ENCODE peak calls at places on chromosomes 4 and X, in five cellular contexts. Q is ureter; T is GM12865; P is activated naive CD4-positive, alpha-beta T cell treated with anti-CD3 and anti-CD28 coated beads, Interleukin-2, amount 50 U/mL, for 72 hours; C is cardiac muscle cell. F is an unnamed sample.

GRCh38 chr4:78710536-78710935 is 65.6 kb upstream of the BMP2K start:
- DNase-seq in Q (no peak), C (no peak), P (no peak), T (no peak), F (no peak)

GRCh38 chr4:103429283-103429682 is 231.1 kb upstream of the CENPE start:
- DNase-seq in P (no peak), T (peak; percentile 61), C (no peak), Q (no peak), F (no peak)

GRCh38 chr4:111512081-111512774 is 633.0 kb upstream of the FAM241A start:
- DNase-seq in T (no peak), C (peak; percentile 89), Q (no peak), P (no peak), F (no peak)

GRCh38 chr4:6435010-6435409 is 37.4 kb downstream of the PPP2R2C start:
- DNase-seq in Q (no peak), T (no peak), C (no peak), P (no peak), F (no peak)

GRCh38 chr4:88033309-88033708 is 25.9 kb downstream of the PKD2 start:
- DNase-seq in C (peak; percentile 78), T (peak; percentile 66), Q (peak; percentile 46), P (no peak), F (peak; percentile 35)

GRCh38 chr4:4651811-4652609 is 110.2 kb upstream of the STX18 start:
- DNase-seq in T (no peak), C (no peak), P (no peak), Q (no peak), F (no peak)

GRCh38 chr4:107577743-107578142 is 142.3 kb downstream of the PAPSS1 start:
- DNase-seq in C (no peak), P (no peak), T (no peak), Q (no peak), F (no peak)

GRCh38 chr4:127809173-127809800 is 27.2 kb downstream of the HSPA4L start:
- DNase-seq in P (no peak), T (peak; percentile 3), Q (no peak), C (peak; percentile 35), F (no peak)

GRCh38 chrX:123590842-123591491 is 141.9 kb downstream of the THOC2 start:
- DNase-seq in C (peak; percentile 32), T (peak; percentile 43), P (no peak), Q (no peak), F (no peak)

GRCh38 chrX:131821945-131822622 is 201.0 kb upstream of the STK26 start:
- DNase-seq in Q (peak; percentile 89), C (no peak), T (peak; percentile 24), P (no peak), F (no peak)

GRCh38 chrX:111376486-111376885 is 35.5 kb downstream of the DCX start:
- DNase-seq in C (no peak), Q (no peak), T (no peak), P (no peak), F (no peak)

GRCh38 chr4:4457803-4458550 is 71.1 kb downstream of the NSG1 start:
- DNase-seq in T (no peak), Q (no peak), C (peak; percentile 21), P (no peak), F (no peak)

GRCh38 chr4:55032179-55032578 is 93.2 kb downstream of the KDR start:
- DNase-seq in T (no peak), Q (no peak), P (no peak), C (peak; percentile 24), F (no peak)

GRCh38 chr4:182185491-182185890 is 57.7 kb upstream of the TENM3 start:
- DNase-seq in C (no peak), Q (no peak), P (no peak), T (no peak), F (no peak)

GRCh38 chr4:113692809-113693411 is 68.6 kb downstream of the CAMK2D start:
- DNase-seq in Q (no peak), T (peak; percentile 28), P (no peak), C (no peak), F (no peak)

GRCh38 chrX:44431206-44431605 is 87.7 kb upstream of the EFHC2 start:
- DNase-seq in P (no peak), T (no peak), Q (no peak), C (peak; percentile 0), F (no peak)

GRCh38 chrX:28498658-28499057 is 88.6 kb upstream of the IL1RAPL1 start:
- DNase-seq in T (no peak), Q (no peak), C (peak; percentile 24), P (no peak), F (no peak)

GRCh38 chr4:76969493-76969892 is 19.9 kb downstream of the SEPTIN11 start:
- DNase-seq in P (no peak), C (no peak), T (no peak), Q (no peak), F (no peak)

GRCh38 chr4:5865896-5866599 is 26.8 kb downstream of the CRMP1 start:
- DNase-seq in P (no peak), C (no peak), Q (no peak), T (no peak), F (no peak)

GRCh38 chrX:19991350-19991718 is 473 bp upstream of the BCLAF3 start:
- DNase-seq in T (no peak), Q (no peak), P (no peak), C (no peak), F (no peak)

GRCh38 chr4:124940387-124940786 is 227.9 kb upstream of the ANKRD50 start:
- DNase-seq in Q (no peak), C (peak; percentile 96), T (no peak), P (no peak), F (no peak)

GRCh38 chr4:2812600-2812932 is 19.7 kb downstream of the SH3BP2 start:
- DNase-seq in T (peak; percentile 40), Q (no peak), P (no peak), C (no peak), F (no peak)

GRCh38 chrX:21655901-21656586 is 2.1 kb downstream of the KLHL34 start:
- DNase-seq in T (no peak), C (no peak), Q (no peak), P (no peak), F (no peak)

GRCh38 chrX:103276581-103277002 is at the start of gene TCEAL5:
- DNase-seq in Q (no peak), P (no peak), C (no peak), T (no peak), F (peak; percentile 42)

GRCh38 chr4:154743683-154744340 is at the start of gene LRAT:
- DNase-seq in P (no peak), T (no peak), Q (peak; percentile 46), C (no peak), F (peak; percentile 37)

GRCh38 chrX:154489182-154489581 is 1.2 kb downstream of the SLC10A3 start:
- DNase-seq in C (no peak), T (no peak), P (no peak), Q (no peak), F (no peak)

GRCh38 chr4:42627887-42628646 is 28.8 kb downstream of the ATP8A1 start:
- DNase-seq in Q (peak; percentile 52), T (peak; percentile 96), P (peak; percentile 57), C (peak; percentile 17), F (peak; percentile 76)

GRCh38 chr4:54614094-54614493 is 43.7 kb upstream of the KIT start:
- DNase-seq in P (no peak), Q (no peak), C (no peak), T (no peak), F (no peak)

F was measured in globus pallidus.